ENCODE peak calls at places on chromosomes 13 and 19, in four cellular contexts. S is GM12878, D is K562, E is HepG2. B is an unnamed sample.

GRCh38 chr19:39415111-39416046 is 2.9 kb downstream of the PLEKHG2 start:
- DNase-seq in S (no peak), D (no peak), E (no peak), B (no peak)

GRCh38 chr13:99855516-99855915 is 116.1 kb downstream of the ZIC5 start:
- DNase-seq in S (no peak), D (no peak), E (no peak), B (no peak)

GRCh38 chr13:90003566-90003965 is 1343.9 kb upstream of the MIR17HG start:
- DNase-seq in S (no peak), D (no peak), E (no peak), B (no peak)

GRCh38 chr19:45071969-45072790 is 4.1 kb downstream of the ZNF296 start:
- DNase-seq in S (no peak), D (no peak), E (no peak), B (peak)

GRCh38 chr19:18122860-18123795 is 25.6 kb downstream of the MAST3 start:
- DNase-seq in S (no peak), D (no peak), E (no peak), B (no peak)

GRCh38 chr13:102555914-102556553 is 40.8 kb upstream of the TPP2 start:
- DNase-seq in S (no peak), D (no peak), E (peak), B (no peak)

GRCh38 chr19:52665529-52665928 is 27.4 kb upstream of the ZNF83 start:
- DNase-seq in S (no peak), D (peak), E (no peak), B (no peak)

GRCh38 chr13:112802808-112803207 is 113.0 kb downstream of the ATP11A start:
- DNase-seq in S (peak), D (no peak), E (no peak), B (no peak)

GRCh38 chr19:33434886-33435705 is 61.6 kb downstream of the CEBPG start:
- DNase-seq in S (no peak), D (no peak), E (no peak), B (no peak)

GRCh38 chr19:17996826-17997316 is 11.1 kb upstream of the ARRDC2 start:
- DNase-seq in S (no peak), D (peak), E (peak), B (no peak)

GRCh38 chr19:10206226-10206873 is 11.6 kb upstream of the DNMT1 start:
- DNase-seq in S (no peak), D (no peak), E (peak), B (no peak)

GRCh38 chr13:33634526-33635111 is 183.3 kb upstream of the RFC3 start:
- DNase-seq in S (no peak), D (no peak), E (no peak), B (no peak)

GRCh38 chr19:38496603-38497487 is 63.4 kb downstream of the RYR1 start:
- DNase-seq in S (no peak), D (no peak), E (no peak), B (no peak)

GRCh38 chr19:7868326-7868670 is 5.9 kb downstream of the PRR36 start:
- DNase-seq in S (no peak), D (peak), E (no peak), B (no peak)

GRCh38 chr19:7867092-7867844 is 6.9 kb downstream of the PRR36 start:
- DNase-seq in S (no peak), D (no peak), E (no peak), B (no peak)

GRCh38 chr19:7869453-7869909 is 4.7 kb downstream of the PRR36 start:
- DNase-seq in S (no peak), D (peak), E (peak), B (no peak)

GRCh38 chr19:7869910-7870511 is 4.2 kb downstream of the PRR36 start:
- DNase-seq in S (no peak), D (peak), E (peak), B (peak)

DNA sequence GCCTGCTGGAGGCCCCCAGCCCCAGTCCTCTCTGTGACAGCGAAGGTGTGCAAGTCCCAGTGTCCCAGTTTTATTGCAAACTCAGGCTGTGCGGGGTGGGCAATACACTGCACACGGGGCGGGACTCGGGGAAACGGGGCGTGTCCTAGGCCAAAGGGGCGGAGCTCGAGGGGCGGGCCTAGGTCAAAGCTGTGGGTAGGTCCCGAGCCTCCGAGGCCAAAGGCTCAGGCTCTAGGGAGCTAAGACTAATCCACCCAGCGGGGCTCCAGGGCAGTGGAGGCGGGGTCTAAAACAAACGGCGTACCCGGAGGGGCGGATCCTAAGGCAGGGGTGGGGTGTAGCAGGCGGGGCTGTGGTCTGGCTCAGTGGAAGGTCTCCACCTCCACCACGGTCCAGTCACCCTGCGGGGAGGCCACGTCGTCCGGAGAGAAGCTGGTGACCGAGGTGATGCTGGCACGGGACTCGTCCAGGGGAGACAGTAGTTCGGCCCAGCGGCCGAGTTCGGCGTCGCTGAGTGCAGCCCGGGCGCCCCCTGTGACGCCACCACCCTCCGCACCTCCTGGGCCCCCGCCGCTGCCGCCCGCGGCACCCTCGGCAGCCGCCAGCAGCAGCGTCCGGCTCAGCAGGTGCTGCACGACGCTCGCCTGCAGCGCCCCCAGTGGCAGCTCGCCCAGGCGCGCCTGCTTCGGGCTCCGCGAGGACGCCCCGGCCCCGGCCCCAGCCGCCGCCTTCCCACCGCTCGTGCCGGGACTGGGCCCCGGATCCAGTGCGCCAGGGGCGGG is 5.3 kb downstream of the PRR36 start:
- DNase-seq in S (peak), D (peak), E (peak), B (peak)
- TF ChIP-seq ZNF274 in S (no peak), D (no peak), E (no peak), B (no peak)

GRCh38 chr19:42197375-42197817 is 20.1 kb downstream of the DEDD2 start:
- DNase-seq in S (no peak), D (no peak), E (no peak), B (no peak)

GRCh38 chr19:42199440-42200115 is 17.9 kb downstream of the DEDD2 start:
- DNase-seq in S (peak), D (peak), E (no peak), B (no peak)

GRCh38 chr19:42200116-42200740 is 17.2 kb downstream of the DEDD2 start:
- DNase-seq in S (no peak), D (no peak), E (no peak), B (no peak)

GRCh38 chr19:42196011-42197001 is 21.2 kb downstream of the DEDD2 start:
- DNase-seq in S (no peak), D (peak), E (no peak), B (no peak)

GRCh38 chr19:42198676-42199439 is 18.6 kb downstream of the DEDD2 start:
- DNase-seq in S (peak), D (no peak), E (no peak), B (no peak)
- TF ChIP-seq USF2 in S (no peak), D (no peak), E (no peak), B (no peak)

GRCh38 chr19:28836366-28836765 is 376.6 kb downstream of the UQCRFS1 start:
- DNase-seq in S (no peak), D (no peak), E (no peak), B (no peak)

GRCh38 chr19:28841531-28841930 is 371.4 kb downstream of the UQCRFS1 start:
- DNase-seq in S (no peak), D (no peak), E (no peak), B (no peak)

GRCh38 chr19:28840891-28841290 is 372.1 kb downstream of the UQCRFS1 start:
- DNase-seq in S (no peak), D (no peak), E (no peak), B (peak)

GRCh38 chr19:28838909-28839308 is 374.0 kb downstream of the UQCRFS1 start:
- DNase-seq in S (no peak), D (no peak), E (no peak), B (no peak)

GRCh38 chr19:28839455-28839854 is 373.5 kb downstream of the UQCRFS1 start:
- DNase-seq in S (no peak), D (no peak), E (no peak), B (no peak)
- TF ChIP-seq ZNF274 in S (no peak), D (no peak), E (no peak), B (no peak)

DNA sequence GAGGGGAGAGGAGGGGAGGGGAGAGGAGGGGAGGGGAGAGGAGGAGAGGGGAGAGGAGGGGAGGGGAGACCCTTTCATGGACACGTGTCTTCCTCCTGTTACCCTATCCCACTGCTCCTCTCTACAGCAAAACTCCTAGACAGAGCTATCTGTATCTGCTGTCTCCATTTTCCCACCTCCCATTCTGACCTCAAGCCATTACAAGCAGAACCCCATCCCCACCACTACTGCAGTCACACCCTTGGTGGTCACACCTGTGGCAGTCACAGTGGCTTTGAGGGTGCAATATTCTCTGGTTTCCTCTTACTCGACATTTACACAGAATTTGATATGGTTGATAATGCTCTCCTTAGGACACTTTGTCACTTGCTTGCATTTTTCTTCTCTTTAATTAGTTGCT is 36.1 kb downstream of the RCBTB2 start:
- DNase-seq in S (no peak), D (no peak), E (no peak), B (no peak)
- TF ChIP-seq USF2 in S (no peak), D (no peak), E (no peak), B (no peak)

DNA sequence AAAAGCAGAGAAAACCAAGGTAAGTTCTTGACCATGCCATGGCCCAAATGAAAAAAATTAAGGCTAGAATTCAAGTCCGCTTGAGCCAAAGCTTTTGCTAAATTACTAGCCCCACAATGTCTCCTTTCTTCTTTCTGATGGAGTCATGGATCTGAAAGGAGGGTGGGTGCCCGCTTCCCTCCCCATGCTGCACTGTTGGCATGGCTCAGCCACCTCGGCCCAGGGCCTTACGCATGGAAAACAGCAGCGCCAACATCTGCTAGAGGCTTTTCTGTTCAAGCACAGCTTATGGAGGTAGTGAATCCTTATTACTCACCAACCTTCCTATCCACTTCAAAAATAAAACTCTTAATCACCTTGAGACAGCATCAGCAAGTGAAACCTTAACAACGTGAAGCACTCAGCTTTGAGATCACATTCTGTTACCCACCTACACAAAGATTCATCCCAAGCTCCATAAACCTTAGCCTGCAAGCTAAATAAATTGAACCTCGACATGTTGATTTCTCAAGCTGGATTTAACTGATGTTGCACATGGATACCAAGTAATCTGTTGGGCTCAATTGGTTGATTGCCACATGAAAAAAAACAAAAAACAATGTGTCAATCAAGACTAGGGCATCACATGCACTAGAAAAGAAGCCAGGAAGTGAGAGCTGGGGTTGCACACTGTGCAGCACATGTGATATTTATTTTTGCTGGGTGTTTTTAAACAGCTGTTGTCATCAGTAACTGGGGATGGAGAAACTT is 43.4 kb downstream of the TPT1 start:
- DNase-seq in S (no peak), D (no peak), E (no peak), B (no peak)
- TF ChIP-seq ZNF274 in S (no peak), D (no peak), E (no peak), B (no peak)

DNA sequence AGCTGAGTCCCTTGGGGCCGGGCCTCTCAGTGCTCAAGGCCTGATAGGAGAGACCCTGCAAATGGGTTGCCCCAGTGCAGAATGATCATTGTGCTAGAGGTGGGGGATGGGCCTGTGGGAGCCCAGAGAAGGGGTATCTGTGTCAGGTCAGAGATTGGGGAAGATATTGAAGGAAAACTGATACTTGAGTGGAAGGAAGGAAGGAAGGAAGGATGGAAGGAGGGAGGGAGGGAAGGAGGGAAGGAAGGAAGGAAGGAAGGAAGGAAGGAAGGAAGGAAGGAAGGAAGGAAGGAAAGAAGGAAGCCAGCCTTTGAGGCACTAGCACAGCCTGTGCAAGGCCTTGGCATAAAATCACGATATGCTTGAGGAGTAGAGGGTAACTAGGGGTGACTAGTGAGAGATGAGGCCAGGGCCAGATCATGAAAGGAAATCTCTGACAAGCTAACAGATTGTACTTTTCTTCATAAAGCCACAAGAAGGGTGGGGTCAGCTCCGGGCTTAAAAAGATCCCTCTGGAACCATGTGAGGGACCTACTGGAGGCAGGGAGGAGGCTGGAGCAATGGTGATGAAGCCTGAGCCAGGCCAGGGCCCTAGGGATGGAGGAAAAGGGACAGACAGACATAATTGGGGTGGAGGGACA is 11.4 kb downstream of the PTH2 start:
- DNase-seq in S (no peak), D (no peak), E (no peak), B (no peak)
- TF ChIP-seq USF2 in S (no peak), D (no peak), E (no peak), B (no peak)

GRCh38 chr19:16457195-16457953 is 14.4 kb downstream of the EPS15L1 start:
- DNase-seq in S (no peak), D (peak), E (peak), B (peak)
- TF ChIP-seq ZNF274 in S (no peak), D (no peak), E (no peak), B (no peak)

B was measured in H1.